ENCODE peak calls at places on chromosome 11, in six cellular contexts. One of them, this sample, is unnamed.

GRCh38 chr11:45045692-45046471 is 95.2 kb upstream of the TP53I11 start:
- DNase-seq in A549: peak
- DNase-seq in SJCRH30: no peak
- DNase-seq in astrocyte of the cerebellum: no peak
- DNase-seq in right cardiac atrium: peak
- DNase-seq in AG04449: no peak
- DNase-seq in this sample: no peak

GRCh38 chr11:17528181-17528691 is 16.0 kb downstream of the USH1C start:
- DNase-seq in AG04449: no peak
- DNase-seq in A549: peak
- DNase-seq in SJCRH30: peak
- DNase-seq in astrocyte of the cerebellum: no peak
- DNase-seq in right cardiac atrium: peak
- DNase-seq in this sample: no peak

GRCh38 chr11:8262552-8263108 is 1.0 kb downstream of the LMO1 start:
- DNase-seq in SJCRH30: peak
- DNase-seq in A549: no peak
- DNase-seq in right cardiac atrium: peak
- DNase-seq in astrocyte of the cerebellum: peak
- DNase-seq in AG04449: no peak
- DNase-seq in this sample: peak

GRCh38 chr11:96827164-96827563 is 437.4 kb downstream of the JRKL start:
- DNase-seq in SJCRH30: peak
- DNase-seq in AG04449: no peak
- DNase-seq in A549: peak
- DNase-seq in astrocyte of the cerebellum: no peak
- DNase-seq in right cardiac atrium: no peak
- DNase-seq in this sample: no peak

GRCh38 chr11:12868315-12869073 is 140.6 kb upstream of the RASSF10 start:
- DNase-seq in astrocyte of the cerebellum: no peak
- DNase-seq in A549: no peak
- DNase-seq in AG04449: no peak
- DNase-seq in SJCRH30: no peak
- DNase-seq in right cardiac atrium: no peak
- DNase-seq in this sample: no peak

GRCh38 chr11:89405629-89406028 is 85.5 kb downstream of the NOX4 start:
- DNase-seq in astrocyte of the cerebellum: no peak
- DNase-seq in SJCRH30: no peak
- DNase-seq in A549: peak
- DNase-seq in right cardiac atrium: no peak
- DNase-seq in AG04449: no peak
- DNase-seq in this sample: no peak

GRCh38 chr11:17396598-17397310 is 8.3 kb upstream of the KCNJ11 start:
- DNase-seq in AG04449: no peak
- DNase-seq in right cardiac atrium: no peak
- DNase-seq in SJCRH30: no peak
- DNase-seq in astrocyte of the cerebellum: no peak
- DNase-seq in A549: no peak
- DNase-seq in this sample: no peak

GRCh38 chr11:121300972-121301699 is 8.6 kb downstream of the SC5D start:
- DNase-seq in astrocyte of the cerebellum: no peak
- DNase-seq in right cardiac atrium: no peak
- DNase-seq in AG04449: no peak
- DNase-seq in SJCRH30: no peak
- DNase-seq in A549: no peak
- DNase-seq in this sample: no peak

GRCh38 chr11:71206186-71206585 is 46.2 kb downstream of the SHANK2 start:
- DNase-seq in right cardiac atrium: no peak
- DNase-seq in SJCRH30: peak
- DNase-seq in AG04449: no peak
- DNase-seq in A549: no peak
- DNase-seq in astrocyte of the cerebellum: no peak
- DNase-seq in this sample: no peak

GRCh38 chr11:44949160-44950035 is 1.3 kb downstream of the TP53I11 start:
- DNase-seq in astrocyte of the cerebellum: no peak
- DNase-seq in AG04449: no peak
- DNase-seq in A549: peak
- DNase-seq in right cardiac atrium: no peak
- DNase-seq in SJCRH30: peak
- DNase-seq in this sample: no peak

GRCh38 chr11:134387501-134387900 is 24.5 kb downstream of the B3GAT1 start:
- DNase-seq in A549: no peak
- DNase-seq in SJCRH30: no peak
- DNase-seq in right cardiac atrium: no peak
- DNase-seq in AG04449: no peak
- DNase-seq in astrocyte of the cerebellum: no peak
- DNase-seq in this sample: no peak

GRCh38 chr11:117381481-117381880 is 53.8 kb downstream of the CEP164 start:
- DNase-seq in astrocyte of the cerebellum: no peak
- DNase-seq in SJCRH30: no peak
- DNase-seq in AG04449: no peak
- DNase-seq in A549: no peak
- DNase-seq in right cardiac atrium: no peak
- DNase-seq in this sample: no peak

GRCh38 chr11:64757549-64758329 is 2.0 kb downstream of the PYGM start:
- DNase-seq in right cardiac atrium: no peak
- DNase-seq in astrocyte of the cerebellum: no peak
- DNase-seq in SJCRH30: no peak
- DNase-seq in A549: no peak
- DNase-seq in AG04449: no peak
- DNase-seq in this sample: no peak

GRCh38 chr11:61983419-61983818 is 16.0 kb upstream of the FTH1 start:
- DNase-seq in SJCRH30: no peak
- DNase-seq in AG04449: no peak
- DNase-seq in astrocyte of the cerebellum: no peak
- DNase-seq in right cardiac atrium: no peak
- DNase-seq in A549: no peak
- DNase-seq in this sample: no peak

DNA sequence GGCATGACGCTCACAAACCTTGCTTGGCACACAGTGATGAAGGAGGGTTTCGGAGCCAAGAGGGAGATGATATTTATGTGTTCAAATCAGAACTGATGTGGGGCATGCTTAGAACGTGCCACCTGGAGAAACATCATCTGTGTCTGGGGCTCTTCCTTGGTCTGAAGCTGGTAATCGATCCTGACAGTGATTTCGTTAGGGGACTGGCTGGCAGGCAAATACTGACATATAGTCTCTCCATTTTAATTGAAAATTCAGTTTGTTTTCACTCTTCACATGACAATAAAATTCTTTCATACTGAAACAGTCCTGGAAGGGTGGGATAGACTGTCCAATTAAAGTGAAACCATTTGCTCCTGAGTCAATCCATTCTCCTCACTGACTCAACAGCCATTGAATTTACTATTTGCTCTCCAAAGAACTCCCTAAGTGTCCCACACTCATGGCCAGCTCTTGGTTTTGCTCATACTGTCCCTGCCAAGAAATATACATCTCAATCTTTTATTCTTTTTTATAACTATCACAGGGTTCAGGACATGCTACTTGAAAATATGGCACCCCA is 134.8 kb downstream of the TRPC6 start:
- DNase-seq in right cardiac atrium: no peak
- DNase-seq in SJCRH30: no peak
- DNase-seq in astrocyte of the cerebellum: no peak
- DNase-seq in AG04449: no peak
- DNase-seq in A549: no peak
- DNase-seq in this sample: no peak
- H3K4me3 ChIP-seq in right cardiac atrium: no peak
- H3K4me3 ChIP-seq in SJCRH30: no peak
- H3K4me3 ChIP-seq in astrocyte of the cerebellum: no peak
- H3K4me3 ChIP-seq in AG04449: no peak
- H3K4me3 ChIP-seq in A549: no peak
- H3K4me3 ChIP-seq in this sample: no peak

GRCh38 chr11:704799-705645 is 1.0 kb upstream of the EPS8L2 start:
- DNase-seq in right cardiac atrium: no peak
- DNase-seq in SJCRH30: no peak
- DNase-seq in A549: peak
- DNase-seq in astrocyte of the cerebellum: no peak
- DNase-seq in AG04449: no peak
- DNase-seq in this sample: no peak

GRCh38 chr11:703515-703914 is 2.5 kb upstream of the EPS8L2 start:
- DNase-seq in AG04449: no peak
- DNase-seq in A549: no peak
- DNase-seq in astrocyte of the cerebellum: no peak
- DNase-seq in SJCRH30: no peak
- DNase-seq in right cardiac atrium: no peak
- DNase-seq in this sample: no peak

GRCh38 chr11:702731-703461 is 3.1 kb upstream of the EPS8L2 start:
- DNase-seq in AG04449: no peak
- DNase-seq in A549: no peak
- DNase-seq in right cardiac atrium: no peak
- DNase-seq in SJCRH30: peak
- DNase-seq in astrocyte of the cerebellum: no peak
- DNase-seq in this sample: no peak

GRCh38 chr11:705646-706438 is at the start of gene EPS8L2:
- DNase-seq in A549: peak
- DNase-seq in astrocyte of the cerebellum: no peak
- DNase-seq in right cardiac atrium: no peak
- DNase-seq in SJCRH30: no peak
- DNase-seq in AG04449: no peak
- DNase-seq in this sample: no peak

DNA sequence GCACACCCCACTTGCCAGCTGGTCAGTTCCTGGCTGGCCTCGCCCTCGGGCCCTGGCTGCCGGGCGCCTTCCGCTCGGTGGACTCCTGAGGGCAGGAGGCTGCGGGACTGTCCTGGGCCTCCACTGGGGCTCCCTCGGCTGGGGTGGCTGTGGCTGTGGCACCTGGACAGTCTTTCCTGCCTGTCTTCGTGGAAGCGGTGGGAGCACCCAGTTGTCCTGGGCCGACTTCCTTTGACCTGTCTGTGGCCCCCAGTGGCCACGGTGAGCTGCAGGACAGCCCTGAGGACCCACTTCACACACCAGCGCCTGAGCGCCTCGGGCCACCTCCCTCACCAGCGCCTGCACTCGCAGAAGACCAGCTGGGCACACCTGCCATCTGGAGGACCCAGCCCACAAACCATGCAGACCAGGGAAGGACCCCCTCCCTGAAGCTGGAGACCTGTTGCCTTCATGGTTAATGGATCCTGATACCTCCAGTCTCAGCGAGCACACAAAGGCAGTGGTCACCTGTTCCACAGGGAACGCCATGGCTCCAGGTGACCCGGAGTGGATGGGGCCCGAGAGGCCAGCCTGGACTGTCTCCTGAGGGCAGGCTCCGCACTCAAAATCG is 1.7 kb upstream of the EPS8L2 start:
- DNase-seq in right cardiac atrium: no peak
- DNase-seq in astrocyte of the cerebellum: no peak
- DNase-seq in SJCRH30: no peak
- DNase-seq in A549: no peak
- DNase-seq in AG04449: no peak
- DNase-seq in this sample: no peak
- H3K4me3 ChIP-seq in right cardiac atrium: no peak
- H3K4me3 ChIP-seq in astrocyte of the cerebellum: no peak
- H3K4me3 ChIP-seq in SJCRH30: no peak
- H3K4me3 ChIP-seq in A549: peak
- H3K4me3 ChIP-seq in AG04449: no peak
- H3K4me3 ChIP-seq in this sample: no peak

GRCh38 chr11:110128161-110128560 is 35.0 kb downstream of the ZC3H12C start:
- DNase-seq in SJCRH30: peak
- DNase-seq in astrocyte of the cerebellum: peak
- DNase-seq in right cardiac atrium: no peak
- DNase-seq in A549: no peak
- DNase-seq in AG04449: no peak
- DNase-seq in this sample: no peak

GRCh38 chr11:110133182-110133581 is 40.0 kb downstream of the ZC3H12C start:
- DNase-seq in right cardiac atrium: no peak
- DNase-seq in SJCRH30: no peak
- DNase-seq in A549: no peak
- DNase-seq in astrocyte of the cerebellum: no peak
- DNase-seq in AG04449: no peak
- DNase-seq in this sample: no peak

GRCh38 chr11:110131386-110132123 is 38.4 kb downstream of the ZC3H12C start:
- DNase-seq in right cardiac atrium: no peak
- DNase-seq in A549: no peak
- DNase-seq in astrocyte of the cerebellum: no peak
- DNase-seq in SJCRH30: peak
- DNase-seq in AG04449: no peak
- DNase-seq in this sample: no peak

GRCh38 chr11:110134120-110134519 is 40.9 kb downstream of the ZC3H12C start:
- DNase-seq in SJCRH30: peak
- DNase-seq in A549: no peak
- DNase-seq in AG04449: no peak
- DNase-seq in right cardiac atrium: no peak
- DNase-seq in astrocyte of the cerebellum: peak
- DNase-seq in this sample: no peak

DNA sequence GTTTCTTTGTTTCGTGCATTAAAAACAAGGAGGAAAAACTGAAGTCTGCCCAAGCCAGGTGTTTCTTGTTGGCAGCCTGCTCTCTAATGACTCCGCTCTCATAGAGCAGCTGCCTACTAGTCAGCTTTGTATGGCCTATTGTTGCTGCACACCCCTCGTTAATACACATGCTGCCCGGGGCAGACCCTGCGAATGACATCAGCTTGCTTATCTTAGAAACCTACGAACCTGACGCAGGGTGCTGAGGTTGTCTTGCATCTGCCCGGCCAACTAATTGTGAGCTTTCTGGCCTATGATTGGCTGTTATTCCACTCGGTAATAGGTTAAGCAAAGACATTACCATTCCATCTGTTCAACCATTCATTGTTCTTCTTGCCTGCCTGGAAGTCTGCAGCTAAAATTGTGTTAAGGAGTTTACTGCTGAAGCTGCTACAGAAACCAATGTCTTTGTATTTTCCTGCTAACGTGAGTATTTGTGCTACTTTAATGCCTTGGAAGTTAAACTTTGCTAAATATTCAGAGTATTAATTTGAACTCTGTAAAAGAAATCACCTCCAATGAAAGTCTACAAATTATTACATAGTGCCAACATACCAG is 37.5 kb downstream of the ZC3H12C start:
- DNase-seq in AG04449: no peak
- DNase-seq in A549: no peak
- DNase-seq in right cardiac atrium: no peak
- DNase-seq in astrocyte of the cerebellum: peak
- DNase-seq in SJCRH30: peak
- DNase-seq in this sample: no peak
- H3K4me3 ChIP-seq in AG04449: no peak
- H3K4me3 ChIP-seq in A549: no peak
- H3K4me3 ChIP-seq in right cardiac atrium: no peak
- H3K4me3 ChIP-seq in astrocyte of the cerebellum: no peak
- H3K4me3 ChIP-seq in SJCRH30: peak
- H3K4me3 ChIP-seq in this sample: no peak

GRCh38 chr11:94031625-94032024 is 10.5 kb downstream of the HEPHL1 start:
- DNase-seq in astrocyte of the cerebellum: no peak
- DNase-seq in right cardiac atrium: no peak
- DNase-seq in AG04449: no peak
- DNase-seq in A549: no peak
- DNase-seq in SJCRH30: peak
- DNase-seq in this sample: no peak

GRCh38 chr11:94030059-94030458 is 8.9 kb downstream of the HEPHL1 start:
- DNase-seq in right cardiac atrium: no peak
- DNase-seq in A549: no peak
- DNase-seq in astrocyte of the cerebellum: no peak
- DNase-seq in SJCRH30: no peak
- DNase-seq in AG04449: no peak
- DNase-seq in this sample: no peak

GRCh38 chr11:94032066-94032465 is 10.9 kb downstream of the HEPHL1 start:
- DNase-seq in AG04449: no peak
- DNase-seq in SJCRH30: peak
- DNase-seq in astrocyte of the cerebellum: no peak
- DNase-seq in right cardiac atrium: no peak
- DNase-seq in A549: no peak
- DNase-seq in this sample: no peak

GRCh38 chr11:94034207-94034606 is 13.1 kb downstream of the HEPHL1 start:
- DNase-seq in A549: no peak
- DNase-seq in AG04449: no peak
- DNase-seq in SJCRH30: no peak
- DNase-seq in right cardiac atrium: no peak
- DNase-seq in astrocyte of the cerebellum: no peak
- DNase-seq in this sample: no peak

GRCh38 chr11:94032725-94033124 is 11.6 kb downstream of the HEPHL1 start:
- DNase-seq in SJCRH30: no peak
- DNase-seq in astrocyte of the cerebellum: no peak
- DNase-seq in AG04449: no peak
- DNase-seq in right cardiac atrium: no peak
- DNase-seq in A549: no peak
- DNase-seq in this sample: no peak
- H3K4me3 ChIP-seq in SJCRH30: no peak
- H3K4me3 ChIP-seq in astrocyte of the cerebellum: no peak
- H3K4me3 ChIP-seq in AG04449: no peak
- H3K4me3 ChIP-seq in right cardiac atrium: no peak
- H3K4me3 ChIP-seq in A549: no peak
- H3K4me3 ChIP-seq in this sample: no peak